ENCODE peak calls at places on chromosomes 12 and 14, in seven cellular contexts. B is IMR-90, Y is A549, U is GM12878, N is H1, I is HepG2, K is HCT116. R is an unnamed sample.

GRCh38 chr12:120761581-120761980 is 36.0 kb downstream of the ACADS start:
- DNase-seq in N (no peak), Y (no peak), I (no peak), U (no peak), K (no peak), B (peak; percentile 57), R (no peak)

GRCh38 chr14:59275668-59276067 is 87.2 kb downstream of the DAAM1 start:
- DNase-seq in U (peak; percentile 78), K (peak; percentile 75), B (peak; percentile 93), I (peak; percentile 66), Y (peak; percentile 45), N (no peak), R (no peak)

GRCh38 chr14:90632451-90632850 is 183.8 kb downstream of the TTC7B start:
- DNase-seq in K (no peak), I (no peak), U (no peak), Y (no peak), N (no peak), B (peak; percentile 34), R (no peak)

GRCh38 chr14:104284107-104284592 is 145.8 kb downstream of the KIF26A start:
- DNase-seq in K (no peak), I (no peak), Y (no peak), N (no peak), B (no peak), U (no peak), R (no peak)

GRCh38 chr14:52790756-52791203 is 627 bp downstream of the GNPNAT1 start:
- DNase-seq in N (no peak), B (no peak), U (no peak), K (no peak), I (no peak), Y (no peak), R (no peak)

GRCh38 chr14:86852530-86852929 is 1140.5 kb downstream of the GALC start:
- DNase-seq in N (no peak), U (no peak), Y (no peak), B (peak; percentile 87), I (no peak), K (no peak), R (no peak)

GRCh38 chr12:96578526-96579125 is 89.2 kb downstream of the CFAP54 start:
- DNase-seq in I (peak; percentile 48), Y (peak; percentile 48), U (peak; percentile 57), K (peak; percentile 54), B (peak; percentile 64), N (no peak), R (peak; percentile 59)

GRCh38 chr12:55743131-55743921 is 404 bp downstream of the GDF11 start:
- DNase-seq in N (peak; percentile 64), Y (peak; percentile 65), B (peak; percentile 68), U (no peak), I (no peak), K (no peak), R (no peak)

GRCh38 chr12:6825398-6826124 is 2.6 kb upstream of the P3H3 start:
- DNase-seq in B (peak; percentile 84), I (peak; percentile 67), N (peak; percentile 98), K (peak; percentile 47), U (no peak), Y (peak; percentile 95), R (peak; percentile 84)

GRCh38 chr14:42424501-42424900 is 817.8 kb downstream of the LRFN5 start:
- DNase-seq in U (no peak), N (no peak), Y (no peak), B (peak; percentile 24), K (no peak), I (no peak), R (no peak)

GRCh38 chr14:75310295-75311059 is 31.8 kb downstream of the FOS start:
- DNase-seq in B (peak; percentile 86), N (peak; percentile 81), U (no peak), I (no peak), Y (peak; percentile 46), K (no peak), R (no peak)

GRCh38 chr14:34228663-34229001 is 233.4 kb downstream of the SPTSSA start:
- DNase-seq in U (no peak), N (no peak), K (no peak), Y (no peak), I (no peak), B (no peak), R (no peak)

GRCh38 chr14:49886523-49886922 is 6.4 kb upstream of the ARF6 start:
- DNase-seq in B (no peak), I (no peak), U (no peak), N (no peak), Y (no peak), K (no peak), R (no peak)

GRCh38 chr14:47207636-47208035 is 467.8 kb downstream of the MDGA2 start:
- DNase-seq in I (no peak), Y (no peak), U (no peak), K (no peak), B (no peak), N (no peak), R (no peak)

GRCh38 chr12:95593266-95593871 is 42.1 kb upstream of the USP44 start:
- DNase-seq in I (no peak), B (no peak), Y (no peak), N (no peak), U (no peak), K (no peak), R (no peak)

GRCh38 chr14:67413806-67414769 is 2.1 kb upstream of the PLEK2 start:
- DNase-seq in I (peak; percentile 24), Y (peak; percentile 73), U (no peak), K (peak; percentile 88), B (peak; percentile 88), N (no peak), R (peak; percentile 70)

GRCh38 chr14:58625438-58625837 is 12.3 kb upstream of the DACT1 start:
- DNase-seq in B (no peak), Y (no peak), I (no peak), N (no peak), U (no peak), K (no peak), R (no peak)

GRCh38 chr12:106138646-106139421 is at the start of gene NUAK1:
- DNase-seq in K (no peak), B (peak; percentile 45), Y (peak; percentile 66), U (no peak), I (no peak), N (peak; percentile 83), R (no peak)

GRCh38 chr14:100780246-100780645 is 45.7 kb upstream of the MEG3 start:
- DNase-seq in N (no peak), B (no peak), K (no peak), U (no peak), Y (no peak), I (no peak), R (no peak)

GRCh38 chr12:102479099-102479887 is 1.1 kb downstream of the IGF1 start:
- DNase-seq in N (no peak), B (no peak), K (no peak), Y (no peak), I (no peak), U (peak; percentile 62), R (peak; percentile 37)

GRCh38 chr12:102478416-102479098 is 1.8 kb downstream of the IGF1 start:
- DNase-seq in K (no peak), Y (no peak), U (peak; percentile 82), N (no peak), B (no peak), I (no peak), R (no peak)

GRCh38 chr12:102481705-102482104 is 1.3 kb upstream of the IGF1 start:
- DNase-seq in U (no peak), K (no peak), Y (no peak), N (no peak), I (no peak), B (no peak), R (no peak)

GRCh38 chr12:102480401-102480800 is at the start of gene IGF1:
- DNase-seq in K (no peak), U (no peak), I (no peak), Y (no peak), B (peak; percentile 61), N (no peak), R (peak; percentile 65)

GRCh38 chr12:102479984-102480383 is 379 bp downstream of the IGF1 start:
- DNase-seq in I (no peak), B (no peak), K (no peak), U (no peak), N (no peak), Y (no peak), R (no peak)
- TF ChIP-seq CEBPB in I (no peak), B (no peak), K (no peak), U (no peak), N (no peak), Y (no peak), R (no peak)

DNA sequence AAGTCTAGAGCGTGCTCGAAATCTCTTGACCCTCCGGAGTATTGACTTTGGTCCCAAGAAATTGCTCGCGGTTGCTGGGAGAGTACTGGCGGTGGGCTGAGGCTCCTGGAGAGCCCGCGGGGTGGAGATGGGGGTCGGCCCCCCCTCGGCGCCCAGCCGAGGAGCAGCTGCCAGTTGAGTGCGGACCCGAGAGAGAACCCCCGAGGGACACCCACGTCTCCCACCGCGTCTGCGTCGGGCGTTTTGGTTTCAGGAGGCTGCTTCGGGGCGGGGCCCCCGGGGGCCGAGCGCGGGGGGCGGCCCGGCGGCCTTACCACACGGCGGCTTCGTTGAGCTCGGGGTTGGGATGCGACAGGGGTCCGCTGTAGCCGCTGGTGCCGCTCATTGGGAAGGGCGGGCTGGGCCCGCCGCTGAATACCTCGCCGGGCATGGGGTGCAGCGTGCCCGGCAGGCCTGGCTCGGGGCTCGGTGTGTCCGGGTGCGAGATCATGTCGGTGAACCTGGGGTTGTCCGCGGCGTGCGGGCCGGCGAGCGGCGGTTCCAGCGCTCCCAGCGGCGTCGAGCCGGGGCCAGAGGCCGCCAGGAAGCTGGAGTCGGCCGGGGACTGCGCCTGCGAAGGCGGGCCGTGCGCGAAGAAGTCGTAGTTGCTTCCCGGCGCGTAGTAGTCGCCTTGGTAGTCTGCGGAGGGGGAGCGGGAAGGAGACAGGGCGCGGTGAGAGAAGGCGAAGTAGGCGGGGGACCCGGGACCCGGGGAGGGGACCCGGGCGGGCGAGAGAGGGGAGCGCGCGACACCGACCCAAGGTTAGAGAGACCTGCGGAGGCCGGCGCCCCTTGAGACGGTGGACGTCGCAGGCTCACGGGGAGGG is 8.6 kb downstream of the LHX5 start:
- DNase-seq in I (no peak), K (no peak), N (peak; percentile 75), U (no peak), Y (no peak), B (no peak), R (no peak)
- TF ChIP-seq CEBPB in I (no peak), K (no peak), N (no peak), U (no peak), Y (no peak), B (no peak), R (no peak)

GRCh38 chr14:103041464-103041863 is 15.9 kb downstream of the CDC42BPB start:
- DNase-seq in U (no peak), I (no peak), N (no peak), K (no peak), B (no peak), Y (no peak), R (no peak)
- TF ChIP-seq CEBPB in U (no peak), I (no peak), N (no peak), K (no peak), B (no peak), Y (no peak), R (no peak)

DNA sequence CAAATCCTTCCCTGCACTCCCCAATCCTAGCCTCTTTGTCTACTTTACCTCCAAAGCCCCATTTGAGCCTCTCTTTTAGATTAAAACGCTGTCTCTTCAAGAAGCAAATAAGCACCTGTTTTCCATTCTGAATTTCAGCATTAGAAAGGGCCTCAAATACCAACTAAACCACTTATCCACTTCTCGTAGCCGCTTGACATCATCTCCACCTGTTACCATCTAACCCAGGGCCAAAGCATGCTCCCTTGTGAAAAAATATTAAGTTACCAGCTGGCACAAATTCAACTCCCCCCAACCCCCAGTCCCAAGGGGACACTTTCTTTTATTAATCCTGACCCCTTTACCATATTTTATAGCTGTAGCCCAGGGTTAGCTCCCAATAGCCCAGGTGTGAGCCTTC is 43.1 kb downstream of the GPHB5 start:
- DNase-seq in B (no peak), I (no peak), Y (no peak), K (no peak), U (no peak), N (no peak), R (no peak)
- TF ChIP-seq CEBPB in B (no peak), I (no peak), Y (no peak), K (no peak), U (no peak), N (no peak), R (no peak)

R was measured in K562.